ENCODE peak calls at places on chromosomes 13 and 19, in five cellular contexts. W is T-helper 17 cell; U is stimulated activated naive CD8-positive, alpha-beta T cell treated with anti-CD3 and anti-CD28 coated beads, Interleukin-15, Interleukin-2, amounts not matched to agents 100 U/mL and 50 U/mL, for 24 hours; B is stimulated activated CD8-positive, alpha-beta memory T cell treated with anti-CD3 and anti-CD28 coated beads, Interleukin-7, amount 100 ng/mL, for 48 hours; G is activated T-cell treated with anti-CD3 and anti-CD28 coated beads for 24 hours. Y is an unnamed sample.

GRCh38 chr19:31930401-31930800 is 415.0 kb upstream of the ZNF507 start:
- DNase-seq in W (no peak), U (no peak), B (no peak), G (no peak), Y (no peak)

GRCh38 chr13:80249906-80250513 is 90.9 kb downstream of the SPRY2 start:
- DNase-seq in W (no peak), U (no peak), B (no peak), G (no peak), Y (no peak)

GRCh38 chr19:48244289-48244688 is 11.4 kb downstream of the CARD8 start:
- DNase-seq in W (no peak), U (peak), B (no peak), G (peak), Y (no peak)

GRCh38 chr13:76972430-76972829 is 19.5 kb upstream of the CLN5 start:
- DNase-seq in W (no peak), U (no peak), B (no peak), G (no peak), Y (no peak)

GRCh38 chr13:91133941-91134772 is 213.3 kb upstream of the MIR17HG start:
- DNase-seq in W (peak), U (peak), B (no peak), G (peak), Y (peak)

GRCh38 chr13:31209172-31209818 is 9.5 kb downstream of the B3GLCT start:
- DNase-seq in W (no peak), U (no peak), B (no peak), G (no peak), Y (no peak)

GRCh38 chr19:46466536-46467199 is 4.7 kb downstream of the PNMA8A start:
- DNase-seq in W (no peak), U (no peak), B (no peak), G (no peak), Y (peak)

GRCh38 chr13:102484329-102484728 is 82.5 kb upstream of the FGF14 start:
- DNase-seq in W (no peak), U (no peak), B (no peak), G (no peak), Y (no peak)

GRCh38 chr13:107518780-107519179 is 696.6 kb downstream of the LIG4 start:
- DNase-seq in W (no peak), U (no peak), B (no peak), G (no peak), Y (no peak)

GRCh38 chr13:42553098-42554046 is 20.6 kb upstream of the TNFSF11 start:
- DNase-seq in W (no peak), U (no peak), B (no peak), G (no peak), Y (no peak)

GRCh38 chr13:32475403-32475802 is 47.5 kb upstream of the N4BP2L1 start:
- DNase-seq in W (no peak), U (no peak), B (no peak), G (no peak), Y (no peak)

GRCh38 chr13:97413694-97414093 is 20.3 kb upstream of the RAP2A start:
- DNase-seq in W (no peak), U (no peak), B (no peak), G (no peak), Y (no peak)

GRCh38 chr19:13835791-13836723 is 40.8 kb downstream of the ZSWIM4 start:
- DNase-seq in W (peak), U (no peak), B (no peak), G (no peak), Y (no peak)

GRCh38 chr13:111561091-111561778 is 240.8 kb downstream of the TEX29 start:
- DNase-seq in W (no peak), U (no peak), B (no peak), G (no peak), Y (no peak)

GRCh38 chr19:41795031-41795461 is 1.3 kb upstream of the CEACAM3 start:
- DNase-seq in W (peak), U (peak), B (peak), G (peak), Y (no peak)

GRCh38 chr19:52941941-52942370 is 18.7 kb upstream of the ZNF888 start:
- DNase-seq in W (no peak), U (peak), B (no peak), G (no peak), Y (no peak)

GRCh38 chr13:23748591-23748990 is 140.6 kb downstream of the MIPEP start:
- DNase-seq in W (no peak), U (no peak), B (no peak), G (no peak), Y (no peak)

GRCh38 chr13:52994865-52995264 is 33.7 kb upstream of the OLFM4 start:
- DNase-seq in W (no peak), U (no peak), B (no peak), G (no peak), Y (no peak)

GRCh38 chr19:5059191-5059579 is 90.3 kb downstream of the KDM4B start:
- DNase-seq in W (no peak), U (no peak), B (no peak), G (no peak), Y (no peak)

GRCh38 chr13:46899801-46900200 is 2.9 kb upstream of the HTR2A start:
- DNase-seq in W (no peak), U (no peak), B (no peak), G (no peak), Y (no peak)

GRCh38 chr13:21458816-21459701 is at the start of gene ZDHHC20:
- DNase-seq in W (peak), U (peak), B (peak), G (peak), Y (peak)

GRCh38 chr13:51629711-51630575 is 45.7 kb downstream of the WDFY2 start:
- DNase-seq in W (no peak), U (no peak), B (no peak), G (no peak), Y (no peak)